ENCODE peak calls at places on chromosomes 16 and 17, in four cellular contexts. O, J, S and F are unnamed samples.

GRCh38 chr17:4625181-4625601 is 16.3 kb downstream of the ALOX15 start:
- DNase-seq in O (no peak), J (peak; percentile 29), S (no peak), F (no peak)

GRCh38 chr17:17151055-17151454 is 55.1 kb downstream of the PLD6 start:
- DNase-seq in O (peak; percentile 29), J (peak; percentile 70), S (no peak), F (peak; percentile 93)

GRCh38 chr17:41792835-41793748 is 6.6 kb upstream of the JUP start:
- DNase-seq in O (no peak), J (peak; percentile 92), S (peak; percentile 54), F (no peak)

GRCh38 chr17:61574542-61575351 is 16.3 kb downstream of the NACA2 start:
- DNase-seq in O (no peak), J (peak; percentile 54), S (no peak), F (peak; percentile 65)

GRCh38 chr16:13039526-13039925 is 138.1 kb downstream of the SHISA9 start:
- DNase-seq in O (no peak), J (no peak), S (no peak), F (no peak)

GRCh38 chr16:72537684-72538083 is 365.7 kb upstream of the PMFBP1 start:
- DNase-seq in O (no peak), J (peak; percentile 45), S (no peak), F (peak; percentile 40)

GRCh38 chr16:1812732-1813163 is 13.9 kb downstream of the HAGH start:
- DNase-seq in O (peak; percentile 74), J (peak; percentile 92), S (no peak), F (peak; percentile 35)

GRCh38 chr17:81044764-81045589 is 10.0 kb downstream of the BAIAP2 start:
- DNase-seq in O (no peak), J (peak; percentile 77), S (peak; percentile 79), F (peak; percentile 82)

GRCh38 chr17:77281024-77281903 is 140.5 kb downstream of the SEC14L1 start:
- DNase-seq in O (no peak), J (peak; percentile 58), S (no peak), F (no peak)

GRCh38 chr17:9402590-9403199 is 172.9 kb downstream of the STX8 start:
- DNase-seq in O (no peak), J (peak; percentile 60), S (no peak), F (peak; percentile 23)
- TF ChIP-seq CTCF in O (peak; percentile 46), J (peak; percentile 63), S (no peak), F (peak; percentile 71)

DNA sequence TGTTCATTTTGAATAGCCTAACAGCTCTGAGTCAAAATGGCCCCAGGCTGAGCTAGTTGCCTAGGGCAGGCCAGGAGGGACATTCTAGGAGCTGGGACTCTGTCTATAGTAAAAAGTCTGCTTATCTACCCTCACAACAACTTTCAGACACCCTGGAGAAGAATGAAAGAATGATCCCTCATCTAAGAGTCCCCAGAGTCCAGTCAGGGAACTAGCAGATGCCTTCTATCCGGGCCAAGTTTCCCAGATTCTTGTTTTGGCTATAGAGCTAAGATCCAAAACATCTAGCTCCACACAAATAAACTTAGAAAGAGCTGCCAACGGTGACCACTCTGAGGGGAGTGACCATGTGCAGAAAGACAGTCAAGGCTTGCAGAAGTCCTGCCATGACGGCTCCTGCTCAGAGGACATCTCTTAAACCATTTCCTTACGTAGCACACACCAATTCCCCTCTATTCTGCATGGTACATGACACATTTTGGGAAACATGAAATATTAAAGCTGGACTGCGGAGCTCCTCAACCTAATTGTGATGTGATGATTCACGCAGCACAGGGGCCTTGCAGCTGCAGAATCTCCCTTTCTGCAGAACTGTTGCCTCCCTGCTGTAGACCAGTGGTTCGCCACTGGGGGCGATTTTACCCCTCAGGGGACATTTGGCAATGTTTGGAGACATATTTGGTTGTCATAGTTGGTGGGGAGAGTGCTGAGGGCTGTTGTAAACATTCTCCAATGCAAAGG is 24.2 kb downstream of the FAM20A start:
- DNase-seq in O (peak; percentile 10), J (peak; percentile 89), S (peak; percentile 67), F (peak; percentile 21)
- TF ChIP-seq CTCF in O (peak; percentile 37), J (peak; percentile 41), S (no peak), F (peak; percentile 22)

DNA sequence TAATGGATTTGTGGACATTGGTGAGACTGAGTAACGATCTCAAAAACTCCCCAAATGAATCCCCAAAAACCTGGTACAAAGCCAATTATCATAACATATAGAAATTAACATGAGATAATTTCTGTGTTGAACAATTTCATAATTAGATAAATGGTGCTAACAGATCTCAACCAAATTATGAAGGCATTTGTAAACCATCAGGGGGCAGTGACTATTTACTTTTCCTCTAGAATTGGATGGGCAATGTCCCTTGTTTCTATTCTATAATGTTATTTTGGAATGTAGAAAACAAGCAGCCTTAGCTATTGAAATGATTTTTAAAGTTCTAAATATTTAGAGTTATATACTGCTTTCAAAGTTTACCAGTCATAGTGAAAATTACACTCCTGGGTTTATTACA is 57.8 kb downstream of the MYH10 start:
- DNase-seq in O (no peak), J (peak; percentile 41), S (no peak), F (no peak)
- TF ChIP-seq CTCF in O (peak; percentile 14), J (peak; percentile 31), S (peak; percentile 42), F (peak; percentile 66)

DNA sequence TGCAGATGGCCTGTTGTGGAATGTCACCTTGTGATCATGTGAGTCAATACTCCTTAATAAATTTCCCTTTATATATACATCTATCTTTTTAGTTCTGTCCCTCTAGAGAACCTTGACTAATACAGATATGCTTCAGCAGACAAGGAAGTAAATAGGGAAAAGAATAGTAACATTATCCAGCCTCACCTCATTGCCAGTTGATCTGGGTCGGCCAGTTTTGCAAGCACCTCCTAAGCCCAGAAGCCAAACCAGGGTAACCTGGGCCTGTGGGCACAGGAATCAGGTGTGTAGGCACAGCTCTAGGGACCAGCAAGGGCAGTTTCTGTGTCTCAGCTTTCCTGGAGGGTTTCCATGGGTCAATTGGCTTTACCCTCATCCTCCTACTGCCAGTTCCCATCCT is 11.9 kb upstream of the CCL17 start:
- DNase-seq in O (no peak), J (no peak), S (no peak), F (no peak)
- TF ChIP-seq CTCF in O (no peak), J (no peak), S (no peak), F (no peak)

GRCh38 chr17:47621293-47622178 is 28.2 kb upstream of the KPNB1 start:
- DNase-seq in O (peak; percentile 69), J (peak; percentile 93), S (peak; percentile 36), F (peak; percentile 86)
- TF ChIP-seq CTCF in O (no peak), J (peak; percentile 12), S (no peak), F (peak; percentile 35)

GRCh38 chr16:75095204-75095621 is 21.4 kb downstream of the LDHD start:
- DNase-seq in O (no peak), J (no peak), S (no peak), F (no peak)
- TF ChIP-seq CTCF in O (no peak), J (no peak), S (no peak), F (no peak)